ENCODE peak calls at places on chromosomes 16 and 17, in seven cellular contexts. One of them, this sample, is unnamed.

GRCh38 chr17:68349157-68349556 is 57.9 kb downstream of the ARSG start:
- DNase-seq in activated CD8-positive, alpha-beta T cell treated with anti-CD3 and anti-CD28 coated beads for 36 hours: peak
- DNase-seq in HFF-Myc: no peak
- DNase-seq in AG10803: no peak
- DNase-seq in colonic mucosa: no peak
- DNase-seq in cardiac fibroblast: no peak
- DNase-seq in cardiac muscle cell: no peak
- DNase-seq in this sample: peak

GRCh38 chr17:63772801-63773271 is 561 bp downstream of the CCDC47 start:
- DNase-seq in cardiac fibroblast: peak
- DNase-seq in cardiac muscle cell: peak
- DNase-seq in HFF-Myc: no peak
- DNase-seq in activated CD8-positive, alpha-beta T cell treated with anti-CD3 and anti-CD28 coated beads for 36 hours: no peak
- DNase-seq in AG10803: peak
- DNase-seq in colonic mucosa: peak
- DNase-seq in this sample: peak

GRCh38 chr17:43366809-43367587 is 31.8 kb upstream of the ARL4D start:
- DNase-seq in cardiac muscle cell: no peak
- DNase-seq in colonic mucosa: no peak
- DNase-seq in cardiac fibroblast: no peak
- DNase-seq in activated CD8-positive, alpha-beta T cell treated with anti-CD3 and anti-CD28 coated beads for 36 hours: peak
- DNase-seq in AG10803: peak
- DNase-seq in HFF-Myc: no peak
- DNase-seq in this sample: no peak

GRCh38 chr16:88977028-88977844 is at the start of gene CBFA2T3:
- DNase-seq in activated CD8-positive, alpha-beta T cell treated with anti-CD3 and anti-CD28 coated beads for 36 hours: no peak
- DNase-seq in colonic mucosa: peak
- DNase-seq in cardiac muscle cell: no peak
- DNase-seq in AG10803: no peak
- DNase-seq in cardiac fibroblast: no peak
- DNase-seq in HFF-Myc: no peak
- DNase-seq in this sample: peak

GRCh38 chr17:61369751-61370150 is 29.9 kb upstream of the TBX2 start:
- DNase-seq in colonic mucosa: no peak
- DNase-seq in cardiac muscle cell: no peak
- DNase-seq in activated CD8-positive, alpha-beta T cell treated with anti-CD3 and anti-CD28 coated beads for 36 hours: no peak
- DNase-seq in cardiac fibroblast: no peak
- DNase-seq in AG10803: no peak
- DNase-seq in HFF-Myc: no peak
- DNase-seq in this sample: no peak

GRCh38 chr16:700684-701584 is 4.7 kb downstream of the FBXL16 start:
- DNase-seq in AG10803: no peak
- DNase-seq in HFF-Myc: no peak
- DNase-seq in cardiac fibroblast: no peak
- DNase-seq in cardiac muscle cell: peak
- DNase-seq in activated CD8-positive, alpha-beta T cell treated with anti-CD3 and anti-CD28 coated beads for 36 hours: peak
- DNase-seq in colonic mucosa: no peak
- DNase-seq in this sample: peak

GRCh38 chr17:68937890-68938514 is 17.2 kb downstream of the ABCA8 start:
- DNase-seq in AG10803: no peak
- DNase-seq in cardiac fibroblast: no peak
- DNase-seq in cardiac muscle cell: no peak
- DNase-seq in activated CD8-positive, alpha-beta T cell treated with anti-CD3 and anti-CD28 coated beads for 36 hours: no peak
- DNase-seq in HFF-Myc: no peak
- DNase-seq in colonic mucosa: no peak
- DNase-seq in this sample: no peak

GRCh38 chr17:35969558-35970442 is 11.5 kb downstream of the CCL16 start:
- DNase-seq in cardiac fibroblast: peak
- DNase-seq in AG10803: peak
- DNase-seq in HFF-Myc: peak
- DNase-seq in activated CD8-positive, alpha-beta T cell treated with anti-CD3 and anti-CD28 coated beads for 36 hours: peak
- DNase-seq in colonic mucosa: peak
- DNase-seq in cardiac muscle cell: peak
- DNase-seq in this sample: peak

GRCh38 chr17:44345497-44346026 is 460 bp downstream of the GRN start:
- DNase-seq in cardiac muscle cell: peak
- DNase-seq in cardiac fibroblast: peak
- DNase-seq in HFF-Myc: no peak
- DNase-seq in colonic mucosa: peak
- DNase-seq in activated CD8-positive, alpha-beta T cell treated with anti-CD3 and anti-CD28 coated beads for 36 hours: peak
- DNase-seq in AG10803: peak
- DNase-seq in this sample: no peak

GRCh38 chr17:6643460-6644125 is 2.7 kb downstream of the TXNDC17 start:
- DNase-seq in colonic mucosa: no peak
- DNase-seq in cardiac muscle cell: no peak
- DNase-seq in HFF-Myc: peak
- DNase-seq in cardiac fibroblast: peak
- DNase-seq in AG10803: peak
- DNase-seq in activated CD8-positive, alpha-beta T cell treated with anti-CD3 and anti-CD28 coated beads for 36 hours: no peak
- DNase-seq in this sample: no peak

GRCh38 chr17:10063730-10064221 is 134.6 kb downstream of the GAS7 start:
- DNase-seq in activated CD8-positive, alpha-beta T cell treated with anti-CD3 and anti-CD28 coated beads for 36 hours: peak
- DNase-seq in colonic mucosa: no peak
- DNase-seq in HFF-Myc: no peak
- DNase-seq in cardiac fibroblast: no peak
- DNase-seq in AG10803: peak
- DNase-seq in cardiac muscle cell: no peak
- DNase-seq in this sample: no peak

GRCh38 chr16:89376812-89377445 is 113.4 kb downstream of the ANKRD11 start:
- DNase-seq in colonic mucosa: no peak
- DNase-seq in HFF-Myc: no peak
- DNase-seq in cardiac fibroblast: no peak
- DNase-seq in activated CD8-positive, alpha-beta T cell treated with anti-CD3 and anti-CD28 coated beads for 36 hours: no peak
- DNase-seq in AG10803: no peak
- DNase-seq in cardiac muscle cell: no peak
- DNase-seq in this sample: no peak

GRCh38 chr17:58343131-58343530 is 8.9 kb downstream of the SUPT4H1 start:
- DNase-seq in cardiac fibroblast: no peak
- DNase-seq in colonic mucosa: no peak
- DNase-seq in HFF-Myc: no peak
- DNase-seq in activated CD8-positive, alpha-beta T cell treated with anti-CD3 and anti-CD28 coated beads for 36 hours: no peak
- DNase-seq in cardiac muscle cell: no peak
- DNase-seq in AG10803: no peak
- DNase-seq in this sample: no peak

GRCh38 chr16:370980-371728 is 816 bp upstream of the MRPL28 start:
- DNase-seq in AG10803: no peak
- DNase-seq in HFF-Myc: no peak
- DNase-seq in cardiac fibroblast: no peak
- DNase-seq in colonic mucosa: no peak
- DNase-seq in cardiac muscle cell: no peak
- DNase-seq in activated CD8-positive, alpha-beta T cell treated with anti-CD3 and anti-CD28 coated beads for 36 hours: no peak
- DNase-seq in this sample: no peak

GRCh38 chr17:40516581-40517285 is 15.3 kb upstream of the TNS4 start:
- DNase-seq in cardiac fibroblast: peak
- DNase-seq in cardiac muscle cell: no peak
- DNase-seq in AG10803: peak
- DNase-seq in activated CD8-positive, alpha-beta T cell treated with anti-CD3 and anti-CD28 coated beads for 36 hours: peak
- DNase-seq in HFF-Myc: no peak
- DNase-seq in colonic mucosa: peak
- DNase-seq in this sample: peak

GRCh38 chr17:76670020-76670707 is 26.6 kb upstream of the ST6GALNAC1 start:
- DNase-seq in AG10803: no peak
- DNase-seq in HFF-Myc: no peak
- DNase-seq in activated CD8-positive, alpha-beta T cell treated with anti-CD3 and anti-CD28 coated beads for 36 hours: no peak
- DNase-seq in cardiac fibroblast: no peak
- DNase-seq in colonic mucosa: no peak
- DNase-seq in cardiac muscle cell: no peak
- DNase-seq in this sample: peak

GRCh38 chr16:56364865-56365264 is 60.5 kb downstream of the AMFR start:
- DNase-seq in colonic mucosa: no peak
- DNase-seq in cardiac muscle cell: no peak
- DNase-seq in activated CD8-positive, alpha-beta T cell treated with anti-CD3 and anti-CD28 coated beads for 36 hours: no peak
- DNase-seq in HFF-Myc: no peak
- DNase-seq in cardiac fibroblast: no peak
- DNase-seq in AG10803: no peak
- DNase-seq in this sample: no peak

GRCh38 chr16:53817117-53817516 is 113.2 kb downstream of the FTO start:
- DNase-seq in colonic mucosa: no peak
- DNase-seq in HFF-Myc: peak
- DNase-seq in activated CD8-positive, alpha-beta T cell treated with anti-CD3 and anti-CD28 coated beads for 36 hours: no peak
- DNase-seq in AG10803: peak
- DNase-seq in cardiac muscle cell: no peak
- DNase-seq in cardiac fibroblast: peak
- DNase-seq in this sample: no peak

GRCh38 chr16:14436410-14436955 is 193.6 kb downstream of the PARN start:
- DNase-seq in cardiac muscle cell: peak
- DNase-seq in colonic mucosa: no peak
- DNase-seq in cardiac fibroblast: no peak
- DNase-seq in activated CD8-positive, alpha-beta T cell treated with anti-CD3 and anti-CD28 coated beads for 36 hours: peak
- DNase-seq in AG10803: no peak
- DNase-seq in HFF-Myc: no peak
- DNase-seq in this sample: no peak

GRCh38 chr17:61007980-61008379 is 330.3 kb downstream of the BCAS3 start:
- DNase-seq in activated CD8-positive, alpha-beta T cell treated with anti-CD3 and anti-CD28 coated beads for 36 hours: no peak
- DNase-seq in HFF-Myc: no peak
- DNase-seq in cardiac fibroblast: peak
- DNase-seq in colonic mucosa: peak
- DNase-seq in AG10803: no peak
- DNase-seq in cardiac muscle cell: peak
- DNase-seq in this sample: no peak

GRCh38 chr16:87541882-87542234 is 49.0 kb upstream of the ZCCHC14 start:
- DNase-seq in activated CD8-positive, alpha-beta T cell treated with anti-CD3 and anti-CD28 coated beads for 36 hours: no peak
- DNase-seq in cardiac muscle cell: no peak
- DNase-seq in colonic mucosa: no peak
- DNase-seq in HFF-Myc: no peak
- DNase-seq in cardiac fibroblast: peak
- DNase-seq in AG10803: no peak
- DNase-seq in this sample: no peak

GRCh38 chr16:87541004-87541881 is 48.4 kb upstream of the ZCCHC14 start:
- DNase-seq in cardiac fibroblast: peak
- DNase-seq in colonic mucosa: peak
- DNase-seq in HFF-Myc: no peak
- DNase-seq in AG10803: peak
- DNase-seq in activated CD8-positive, alpha-beta T cell treated with anti-CD3 and anti-CD28 coated beads for 36 hours: no peak
- DNase-seq in cardiac muscle cell: no peak
- DNase-seq in this sample: no peak

GRCh38 chr16:87542531-87543102 is 49.8 kb upstream of the ZCCHC14 start:
- DNase-seq in colonic mucosa: no peak
- DNase-seq in HFF-Myc: no peak
- DNase-seq in cardiac fibroblast: no peak
- DNase-seq in AG10803: no peak
- DNase-seq in activated CD8-positive, alpha-beta T cell treated with anti-CD3 and anti-CD28 coated beads for 36 hours: no peak
- DNase-seq in cardiac muscle cell: no peak
- DNase-seq in this sample: no peak

GRCh38 chr16:87540072-87540976 is 47.5 kb upstream of the ZCCHC14 start:
- DNase-seq in colonic mucosa: no peak
- DNase-seq in activated CD8-positive, alpha-beta T cell treated with anti-CD3 and anti-CD28 coated beads for 36 hours: no peak
- DNase-seq in HFF-Myc: no peak
- DNase-seq in AG10803: no peak
- DNase-seq in cardiac fibroblast: no peak
- DNase-seq in cardiac muscle cell: no peak
- DNase-seq in this sample: no peak

DNA sequence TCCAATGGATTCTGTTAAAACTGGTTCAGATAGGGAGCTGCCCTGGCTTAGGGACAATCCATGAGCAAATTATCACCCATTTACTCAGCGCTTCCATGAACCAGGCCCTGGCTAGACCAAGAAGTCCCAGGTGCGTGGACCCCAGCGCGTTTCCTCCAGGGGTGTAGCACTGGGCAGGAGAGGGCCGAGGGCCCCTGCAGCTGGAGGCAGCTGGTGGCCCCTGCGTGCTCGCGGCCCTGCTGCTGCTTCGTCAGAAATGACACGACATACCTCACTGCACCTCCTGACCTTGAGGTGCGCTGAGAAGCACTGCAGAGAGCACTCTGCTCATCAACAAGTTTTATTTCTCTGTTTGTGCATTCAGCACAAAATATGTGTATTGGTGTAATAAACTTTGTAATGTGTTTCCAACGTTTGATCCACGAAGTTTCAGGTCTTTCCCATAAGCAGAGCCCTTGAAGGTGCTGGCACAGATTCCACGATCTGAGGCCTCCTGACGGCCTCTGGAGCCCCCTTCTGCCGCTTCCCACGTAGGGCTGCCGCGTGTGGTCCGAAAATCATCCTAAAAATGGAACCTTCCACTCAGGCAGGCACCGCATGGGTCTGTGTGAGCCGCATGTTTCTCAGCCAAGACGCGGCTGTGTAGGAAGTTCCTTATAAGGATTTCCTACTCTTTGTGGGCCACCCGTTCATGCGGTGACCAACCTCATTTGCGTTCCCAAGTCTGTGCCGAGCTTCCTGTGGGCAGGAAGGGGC is 50.8 kb upstream of the ZCCHC14 start:
- DNase-seq in colonic mucosa: no peak
- DNase-seq in activated CD8-positive, alpha-beta T cell treated with anti-CD3 and anti-CD28 coated beads for 36 hours: peak
- DNase-seq in cardiac fibroblast: peak
- DNase-seq in cardiac muscle cell: no peak
- DNase-seq in HFF-Myc: no peak
- DNase-seq in AG10803: no peak
- DNase-seq in this sample: no peak
- TF ChIP-seq CTCF in colonic mucosa: no peak
- TF ChIP-seq CTCF in activated CD8-positive, alpha-beta T cell treated with anti-CD3 and anti-CD28 coated beads for 36 hours: no peak
- TF ChIP-seq CTCF in cardiac fibroblast: peak
- TF ChIP-seq CTCF in cardiac muscle cell: peak
- TF ChIP-seq CTCF in HFF-Myc: no peak
- TF ChIP-seq CTCF in AG10803: no peak
- TF ChIP-seq CTCF in this sample: peak

DNA sequence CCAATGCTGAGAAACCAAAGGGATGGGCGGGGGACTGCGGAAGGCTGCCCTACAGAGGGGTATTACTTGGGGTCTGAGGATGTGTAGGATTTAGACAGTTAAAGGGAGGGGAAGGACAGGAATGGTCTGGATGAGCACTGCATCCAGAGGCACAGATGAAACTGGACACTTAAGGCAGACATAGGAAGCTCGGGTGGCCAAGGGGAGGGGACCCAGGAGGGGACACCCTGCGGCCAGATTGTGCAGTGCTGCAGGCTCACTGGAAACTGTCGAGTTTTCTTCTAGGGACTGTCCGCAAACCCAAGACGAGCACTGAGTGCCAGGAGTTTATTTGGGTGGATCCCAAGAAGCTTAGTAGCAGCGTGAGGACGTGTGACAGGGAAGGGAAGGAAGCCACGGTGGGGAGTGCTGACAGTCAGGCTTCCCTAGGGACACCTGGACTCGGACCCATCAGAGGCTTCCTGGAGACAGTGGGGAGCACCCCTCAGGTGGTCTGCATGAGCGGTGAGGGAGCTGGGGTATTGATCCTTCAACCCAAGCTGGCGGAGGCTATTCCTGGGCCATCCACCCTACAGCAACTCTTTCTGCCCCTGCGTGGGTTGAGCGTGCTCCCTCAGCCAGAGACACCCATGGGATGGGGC is 278.7 kb downstream of the FOXL1 start:
- DNase-seq in HFF-Myc: no peak
- DNase-seq in cardiac muscle cell: no peak
- DNase-seq in activated CD8-positive, alpha-beta T cell treated with anti-CD3 and anti-CD28 coated beads for 36 hours: no peak
- DNase-seq in colonic mucosa: no peak
- DNase-seq in cardiac fibroblast: no peak
- DNase-seq in AG10803: no peak
- DNase-seq in this sample: no peak
- TF ChIP-seq CTCF in HFF-Myc: no peak
- TF ChIP-seq CTCF in cardiac muscle cell: no peak
- TF ChIP-seq CTCF in activated CD8-positive, alpha-beta T cell treated with anti-CD3 and anti-CD28 coated beads for 36 hours: no peak
- TF ChIP-seq CTCF in colonic mucosa: no peak
- TF ChIP-seq CTCF in cardiac fibroblast: no peak
- TF ChIP-seq CTCF in AG10803: no peak
- TF ChIP-seq CTCF in this sample: no peak

GRCh38 chr17:80989586-80989913 is 2.1 kb upstream of the CHMP6 start:
- DNase-seq in AG10803: no peak
- DNase-seq in HFF-Myc: no peak
- DNase-seq in cardiac muscle cell: no peak
- DNase-seq in cardiac fibroblast: no peak
- DNase-seq in activated CD8-positive, alpha-beta T cell treated with anti-CD3 and anti-CD28 coated beads for 36 hours: no peak
- DNase-seq in colonic mucosa: no peak
- DNase-seq in this sample: peak
- TF ChIP-seq CTCF in AG10803: no peak
- TF ChIP-seq CTCF in HFF-Myc: no peak
- TF ChIP-seq CTCF in cardiac muscle cell: no peak
- TF ChIP-seq CTCF in cardiac fibroblast: no peak
- TF ChIP-seq CTCF in activated CD8-positive, alpha-beta T cell treated with anti-CD3 and anti-CD28 coated beads for 36 hours: no peak
- TF ChIP-seq CTCF in colonic mucosa: no peak
- TF ChIP-seq CTCF in this sample: no peak

GRCh38 chr17:17401271-17401781 is 75.5 kb upstream of the MED9 start:
- DNase-seq in colonic mucosa: no peak
- DNase-seq in cardiac muscle cell: no peak
- DNase-seq in activated CD8-positive, alpha-beta T cell treated with anti-CD3 and anti-CD28 coated beads for 36 hours: peak
- DNase-seq in cardiac fibroblast: peak
- DNase-seq in HFF-Myc: no peak
- DNase-seq in AG10803: peak
- DNase-seq in this sample: no peak
- TF ChIP-seq CTCF in colonic mucosa: no peak
- TF ChIP-seq CTCF in cardiac muscle cell: peak
- TF ChIP-seq CTCF in activated CD8-positive, alpha-beta T cell treated with anti-CD3 and anti-CD28 coated beads for 36 hours: peak
- TF ChIP-seq CTCF in cardiac fibroblast: peak
- TF ChIP-seq CTCF in HFF-Myc: peak
- TF ChIP-seq CTCF in AG10803: no peak
- TF ChIP-seq CTCF in this sample: no peak